ENCODE peak calls at places on chromosomes 4 and X, in six cellular contexts. D, V, T, O, I and Y are unnamed samples.

GRCh38 chrX:104854790-104855340 is 288.9 kb downstream of the IL1RAPL2 start:
- DNase-seq in I (no peak), O (no peak), V (no peak), T (no peak), D (no peak), Y (no peak)

GRCh38 chr4:14679906-14680305 is 322.4 kb upstream of the CPEB2 start:
- DNase-seq in O (no peak), D (no peak), T (no peak), I (no peak), V (no peak), Y (no peak)

GRCh38 chr4:84804126-84804525 is 162.4 kb downstream of the WDFY3 start:
- DNase-seq in V (no peak), D (peak; percentile 35), I (no peak), T (no peak), O (no peak), Y (no peak)

GRCh38 chr4:84035568-84035967 is 463.5 kb downstream of the NKX6-1 start:
- DNase-seq in I (no peak), T (peak; percentile 24), D (no peak), O (no peak), V (no peak), Y (no peak)

GRCh38 chr4:10092481-10093272 is 23.9 kb downstream of the WDR1 start:
- DNase-seq in D (no peak), I (no peak), V (no peak), O (no peak), T (no peak), Y (no peak)

GRCh38 chrX:68874076-68874475 is 45.3 kb downstream of the EFNB1 start:
- DNase-seq in O (no peak), I (no peak), T (no peak), D (no peak), V (no peak), Y (no peak)

GRCh38 chr4:104490096-104490769 is 4.5 kb downstream of the CXXC4 start:
- DNase-seq in V (no peak), T (no peak), O (no peak), I (peak; percentile 24), D (peak; percentile 56), Y (no peak)

GRCh38 chrX:49958727-49959126 is 36.3 kb downstream of the CLCN5 start:
- DNase-seq in T (no peak), V (no peak), O (no peak), D (no peak), I (no peak), Y (no peak)

GRCh38 chrX:114800719-114801118 is 216.7 kb downstream of the IL13RA2 start:
- DNase-seq in V (no peak), I (no peak), D (no peak), O (no peak), T (peak; percentile 16), Y (no peak)

GRCh38 chrX:65821721-65822496 is 154.5 kb downstream of the MSN start:
- DNase-seq in T (no peak), D (no peak), I (no peak), O (peak; percentile 2), V (no peak), Y (peak; percentile 88)

GRCh38 chrX:135629342-135629741 is 84.1 kb upstream of the CT45A1 start:
- DNase-seq in T (no peak), V (no peak), D (no peak), I (no peak), O (no peak), Y (no peak)

GRCh38 chrX:136752796-136753195 is 27.9 kb downstream of the ARHGEF6 start:
- DNase-seq in T (no peak), V (no peak), I (no peak), O (no peak), D (no peak), Y (no peak)

GRCh38 chr4:92091335-92091734 is 212.4 kb upstream of the GRID2 start:
- DNase-seq in O (no peak), D (no peak), T (no peak), V (no peak), I (no peak), Y (no peak)

GRCh38 chrX:129981207-129981553 is 1.3 kb upstream of the BCORL1 start:
- DNase-seq in I (no peak), O (no peak), T (no peak), D (no peak), V (no peak), Y (no peak)

GRCh38 chr4:78645853-78646757 is 94.5 kb downstream of the ANXA3 start:
- DNase-seq in V (no peak), O (no peak), D (peak; percentile 75), I (peak; percentile 51), T (peak; percentile 90), Y (peak; percentile 82)

GRCh38 chr4:1868293-1868692 is 2.9 kb upstream of the NSD2 start:
- DNase-seq in I (no peak), V (no peak), D (no peak), T (no peak), O (no peak), Y (no peak)

GRCh38 chrX:13101439-13102139 is 57.2 kb upstream of the FAM9C start:
- DNase-seq in I (peak; percentile 61), O (peak; percentile 28), T (peak; percentile 72), V (no peak), D (no peak), Y (peak; percentile 77)

GRCh38 chrX:7021991-7022390 is 125.5 kb upstream of the STS start:
- DNase-seq in T (no peak), D (no peak), I (no peak), V (no peak), O (no peak), Y (no peak)

GRCh38 chrX:70998402-70999027 is 67.6 kb upstream of the SLC7A3 start:
- DNase-seq in V (no peak), T (peak; percentile 65), I (no peak), O (peak; percentile 0), D (peak; percentile 21), Y (no peak)

GRCh38 chr4:169823685-169824084 is 65.9 kb upstream of the HPF1 start:
- DNase-seq in O (no peak), T (peak; percentile 26), D (peak; percentile 24), V (peak; percentile 4), I (peak; percentile 21), Y (peak; percentile 24)

GRCh38 chr4:42306221-42307109 is 90.8 kb upstream of the SHISA3 start:
- DNase-seq in V (no peak), O (no peak), I (no peak), D (no peak), T (no peak), Y (no peak)

GRCh38 chr4:143188325-143189088 is 3.8 kb downstream of the USP38 start:
- DNase-seq in I (no peak), O (no peak), T (no peak), V (no peak), D (no peak), Y (no peak)

GRCh38 chrX:121349263-121349662 is 301.9 kb downstream of the GLUD2 start:
- DNase-seq in D (no peak), V (no peak), T (no peak), I (no peak), O (no peak), Y (no peak)

GRCh38 chr4:113094802-113095201 is 45.3 kb downstream of the ANK2 start:
- DNase-seq in I (no peak), T (no peak), O (no peak), D (no peak), V (no peak), Y (no peak)

GRCh38 chr4:38284294-38285045 is 324.3 kb downstream of the PTTG2 start:
- DNase-seq in T (no peak), D (no peak), I (no peak), O (no peak), V (no peak), Y (no peak)

GRCh38 chrX:42290608-42291007 is 367.3 kb upstream of the CASK start:
- DNase-seq in T (no peak), V (no peak), D (no peak), I (no peak), O (no peak), Y (no peak)

GRCh38 chr4:26081795-26082498 is 167.9 kb downstream of the SMIM20 start:
- DNase-seq in T (no peak), D (peak; percentile 69), I (no peak), V (no peak), O (no peak), Y (no peak)

GRCh38 chr4:128060130-128060619 is 937 bp upstream of the LARP1B start:
- DNase-seq in D (peak; percentile 27), V (no peak), T (no peak), I (no peak), O (no peak), Y (no peak)

GRCh38 chr4:1661695-1662094 is 22.4 kb downstream of the FAM53A start:
- DNase-seq in I (no peak), O (no peak), V (no peak), T (no peak), D (no peak), Y (no peak)

GRCh38 chr4:38133711-38134480 is 173.7 kb downstream of the PTTG2 start:
- DNase-seq in T (no peak), D (no peak), V (no peak), I (peak; percentile 77), O (no peak), Y (no peak)

GRCh38 chrX:144040793-144041192 is 156.9 kb downstream of the UBE2NL start:
- DNase-seq in V (no peak), I (no peak), T (no peak), O (no peak), D (no peak), Y (no peak)

GRCh38 chr4:145298885-145299284 is 118.5 kb upstream of the OTUD4 start:
- DNase-seq in O (no peak), I (peak; percentile 8), D (no peak), V (no peak), T (no peak), Y (peak; percentile 26)

GRCh38 chr4:3462790-3463415 is at the start of gene DOK7:
- DNase-seq in T (no peak), O (no peak), I (peak; percentile 65), V (no peak), D (no peak), Y (peak; percentile 91)

GRCh38 chrX:63855896-63856295 is 70.9 kb upstream of the ARHGEF9 start:
- DNase-seq in T (peak; percentile 5), D (no peak), I (no peak), O (no peak), V (no peak), Y (no peak)

GRCh38 chrX:94045724-94046123 is 371.7 kb downstream of the FAM133A start:
- DNase-seq in O (no peak), V (no peak), T (no peak), D (no peak), I (no peak), Y (no peak)

GRCh38 chr4:107689912-107690587 is 30.0 kb downstream of the PAPSS1 start:
- DNase-seq in V (no peak), O (no peak), T (peak; percentile 92), I (no peak), D (no peak), Y (no peak)

GRCh38 chrX:65697915-65698796 is 30.7 kb downstream of the MSN start:
- DNase-seq in O (peak; percentile 43), T (no peak), I (no peak), V (peak; percentile 57), D (peak; percentile 3), Y (peak; percentile 88)